ENCODE peak calls at places on chromosome 17, in ten cellular contexts. P, U, M, K, V, B, D, R, N and I are unnamed samples.

GRCh38 chr17:58210922-58211321 is 8.1 kb downstream of the MKS1 start:
- DNase-seq in P (no peak), U (no peak), M (no peak), K (no peak), V (no peak), B (no peak), D (no peak), R (no peak), N (no peak), I (no peak)

GRCh38 chr17:39661044-39661406 is 4.1 kb upstream of the TCAP start:
- DNase-seq in P (no peak), U (no peak), M (no peak), K (no peak), V (no peak), B (no peak), D (peak), R (no peak), N (no peak), I (no peak)

GRCh38 chr17:20706752-20707372 is 127.3 kb downstream of the CDRT15L2 start:
- DNase-seq in P (no peak), U (no peak), M (no peak), K (no peak), V (no peak), B (no peak), D (no peak), R (no peak), N (no peak), I (no peak)

GRCh38 chr17:8128125-8128784 is 4.3 kb upstream of the HES7 start:
- DNase-seq in P (no peak), U (no peak), M (no peak), K (no peak), V (no peak), B (no peak), D (no peak), R (no peak), N (no peak), I (no peak)

GRCh38 chr17:39599006-39599664 is 8.6 kb downstream of the NEUROD2 start:
- DNase-seq in P (no peak), U (no peak), M (no peak), K (no peak), V (no peak), B (peak), D (no peak), R (no peak), N (no peak), I (no peak)

GRCh38 chr17:77322284-77322533 is 181.4 kb downstream of the SEC14L1 start:
- DNase-seq in P (no peak), U (no peak), M (no peak), K (no peak), V (no peak), B (peak), D (no peak), R (no peak), N (no peak), I (no peak)

GRCh38 chr17:2694381-2695242 is 17.0 kb downstream of the CLUH start:
- DNase-seq in P (peak), U (no peak), M (no peak), K (peak), V (no peak), B (no peak), D (no peak), R (no peak), N (no peak), I (peak)

GRCh38 chr17:45790296-45790922 is 6.3 kb downstream of the CRHR1 start:
- DNase-seq in P (no peak), U (no peak), M (no peak), K (no peak), V (peak), B (no peak), D (no peak), R (no peak), N (no peak), I (no peak)

GRCh38 chr17:1908699-1909309 is 79.0 kb downstream of the RPA1 start:
- DNase-seq in P (peak), U (no peak), M (peak), K (peak), V (peak), B (peak), D (peak), R (no peak), N (peak), I (no peak)

GRCh38 chr17:19017804-19018599 is 13.4 kb upstream of the FAM83G start:
- DNase-seq in P (no peak), U (no peak), M (no peak), K (no peak), V (no peak), B (no peak), D (no peak), R (no peak), N (no peak), I (no peak)

GRCh38 chr17:28928061-28928460 is 23.3 kb downstream of the PHF12 start:
- DNase-seq in P (no peak), U (no peak), M (no peak), K (no peak), V (no peak), B (no peak), D (no peak), R (no peak), N (no peak), I (no peak)

GRCh38 chr17:5249615-5250014 is 15.0 kb upstream of the SCIMP start:
- DNase-seq in P (no peak), U (no peak), M (peak), K (peak), V (peak), B (peak), D (no peak), R (peak), N (peak), I (no peak)

GRCh38 chr17:44840936-44841335 is 6.7 kb upstream of the HIGD1B start:
- DNase-seq in P (no peak), U (no peak), M (no peak), K (no peak), V (no peak), B (no peak), D (no peak), R (no peak), N (no peak), I (no peak)

GRCh38 chr17:77737442-77738265 is 220.8 kb upstream of the TNRC6C start:
- DNase-seq in P (peak), U (no peak), M (no peak), K (no peak), V (no peak), B (no peak), D (no peak), R (peak), N (no peak), I (peak)

GRCh38 chr17:385195-385835 is 32.7 kb upstream of the RPH3AL start:
- DNase-seq in P (no peak), U (no peak), M (peak), K (no peak), V (no peak), B (peak), D (peak), R (no peak), N (no peak), I (no peak)

GRCh38 chr17:72332367-72332766 is 211.5 kb downstream of the SOX9 start:
- DNase-seq in P (no peak), U (no peak), M (no peak), K (no peak), V (no peak), B (no peak), D (no peak), R (no peak), N (no peak), I (no peak)

GRCh38 chr17:50953831-50954601 is 87.9 kb upstream of the TOB1 start:
- DNase-seq in P (no peak), U (no peak), M (no peak), K (peak), V (peak), B (peak), D (peak), R (no peak), N (peak), I (no peak)

GRCh38 chr17:77312786-77313599 is 172.2 kb downstream of the SEC14L1 start:
- DNase-seq in P (peak), U (no peak), M (no peak), K (peak), V (peak), B (no peak), D (peak), R (no peak), N (peak), I (peak)

GRCh38 chr17:41692722-41693521 is 4.2 kb downstream of the EIF1 start:
- DNase-seq in P (no peak), U (no peak), M (peak), K (no peak), V (peak), B (no peak), D (no peak), R (no peak), N (no peak), I (no peak)

GRCh38 chr17:19876524-19877161 is 8.9 kb upstream of the ULK2 start:
- DNase-seq in P (peak), U (no peak), M (no peak), K (peak), V (no peak), B (no peak), D (peak), R (no peak), N (no peak), I (no peak)

GRCh38 chr17:77254961-77255741 is 114.4 kb downstream of the SEC14L1 start:
- DNase-seq in P (peak), U (no peak), M (peak), K (peak), V (peak), B (no peak), D (no peak), R (no peak), N (peak), I (peak)

GRCh38 chr17:67629963-67630320 is 87.8 kb upstream of the NOL11 start:
- DNase-seq in P (no peak), U (no peak), M (peak), K (no peak), V (peak), B (no peak), D (no peak), R (no peak), N (no peak), I (no peak)

GRCh38 chr17:1709971-1710806 is at the start of gene TLCD2:
- DNase-seq in P (peak), U (no peak), M (peak), K (peak), V (peak), B (peak), D (peak), R (no peak), N (no peak), I (peak)

GRCh38 chr17:68378202-68379149 is 78.8 kb downstream of the WIPI1 start:
- DNase-seq in P (peak), U (peak), M (peak), K (peak), V (peak), B (no peak), D (peak), R (peak), N (peak), I (peak)

GRCh38 chr17:43840814-43841213 is 6.2 kb upstream of the CD300LG start:
- DNase-seq in P (no peak), U (no peak), M (peak), K (peak), V (peak), B (peak), D (no peak), R (no peak), N (no peak), I (no peak)
- TF ChIP-seq CTCF in P (peak), U (no peak), M (peak), K (no peak), V (peak), B (peak), D (peak), R (no peak), N (peak), I (no peak)

DNA sequence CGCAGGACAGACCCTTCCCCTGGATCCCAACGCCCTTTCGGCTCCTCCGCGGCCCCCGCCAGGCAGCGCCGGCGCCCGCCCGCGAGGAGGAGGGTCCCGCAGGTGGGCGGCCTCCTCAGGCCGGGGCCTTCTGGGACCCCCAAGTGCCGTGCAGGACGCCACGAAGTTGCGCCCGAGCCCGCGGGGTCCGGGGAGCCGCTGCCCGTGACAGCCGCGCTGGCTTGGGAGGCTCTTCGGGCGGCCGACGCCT is 504 bp downstream of the ERN1 start:
- DNase-seq in P (no peak), U (no peak), M (no peak), K (no peak), V (no peak), B (no peak), D (no peak), R (no peak), N (no peak), I (no peak)
- H3K4me3 ChIP-seq in P (peak), U (peak), M (peak), K (peak), V (peak), B (peak), D (peak), R (peak), N (peak), I (peak)

GRCh38 chr17:80849119-80849518 is 142.5 kb upstream of the CHMP6 start:
- DNase-seq in P (no peak), U (no peak), M (no peak), K (no peak), V (no peak), B (no peak), D (no peak), R (no peak), N (no peak), I (no peak)

GRCh38 chr17:80847506-80848230 is 144.0 kb upstream of the CHMP6 start:
- DNase-seq in P (peak), U (no peak), M (no peak), K (peak), V (no peak), B (no peak), D (no peak), R (no peak), N (no peak), I (no peak)

GRCh38 chr17:80850109-80850508 is 141.5 kb upstream of the CHMP6 start:
- DNase-seq in P (no peak), U (no peak), M (no peak), K (no peak), V (no peak), B (no peak), D (no peak), R (no peak), N (no peak), I (no peak)

GRCh38 chr17:80846932-80847331 is 144.7 kb upstream of the CHMP6 start:
- DNase-seq in P (peak), U (no peak), M (no peak), K (no peak), V (no peak), B (no peak), D (no peak), R (no peak), N (no peak), I (no peak)

GRCh38 chr17:80848449-80849102 is 143.1 kb upstream of the CHMP6 start:
- DNase-seq in P (peak), U (no peak), M (no peak), K (no peak), V (no peak), B (no peak), D (no peak), R (no peak), N (no peak), I (no peak)
- TF ChIP-seq CTCF in P (no peak), U (no peak), M (no peak), K (no peak), V (no peak), B (no peak), D (no peak), R (no peak), N (no peak), I (no peak)

DNA sequence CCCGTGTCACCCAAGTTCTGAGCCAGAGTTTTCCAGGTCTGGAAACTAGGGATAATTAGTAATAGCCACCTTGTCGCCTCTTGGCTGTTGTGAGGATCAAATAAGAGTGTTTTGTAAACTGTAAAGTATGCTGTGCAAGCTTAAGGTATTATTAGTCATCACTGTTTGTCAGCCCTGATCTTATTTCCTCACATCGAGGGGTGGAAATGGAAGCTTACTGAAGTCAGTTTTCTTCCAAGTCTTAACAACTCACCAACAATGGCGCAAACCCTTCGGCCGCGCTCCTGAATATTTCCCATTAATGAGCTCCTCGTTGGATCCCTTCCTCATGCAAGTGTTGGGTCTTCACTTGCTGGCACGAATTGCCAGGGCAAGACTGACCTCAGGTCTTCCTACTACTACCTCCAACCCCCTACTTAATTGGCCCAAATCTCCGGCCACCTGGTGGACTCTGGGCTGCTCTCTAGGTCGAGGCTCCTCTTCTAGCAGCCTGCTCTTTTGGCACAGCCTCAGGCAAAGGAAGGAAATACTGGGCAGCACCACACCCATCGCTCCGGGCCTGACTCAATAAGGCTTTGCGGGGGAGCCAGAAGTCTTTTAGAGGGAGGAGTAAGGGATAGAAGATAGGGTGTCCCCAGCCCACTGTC is 874 bp upstream of the SLC35B1 start:
- DNase-seq in P (no peak), U (no peak), M (no peak), K (peak), V (no peak), B (no peak), D (no peak), R (no peak), N (no peak), I (no peak)
- H3K4me3 ChIP-seq in P (peak), U (peak), M (peak), K (peak), V (peak), B (peak), D (peak), R (peak), N (peak), I (peak)

GRCh38 chr17:82098169-82098938 is at the start of gene FASN:
- DNase-seq in P (peak), U (peak), M (peak), K (peak), V (peak), B (peak), D (peak), R (peak), N (peak), I (peak)
- TF ChIP-seq CTCF in P (peak), U (peak), M (peak), K (no peak), V (peak), B (peak), D (peak), R (peak), N (peak), I (peak)

GRCh38 chr17:75646626-75646968 is 13.4 kb downstream of the SMIM5 start:
- DNase-seq in P (no peak), U (no peak), M (no peak), K (no peak), V (no peak), B (no peak), D (no peak), R (no peak), N (no peak), I (no peak)
- H3K4me3 ChIP-seq in P (no peak), U (no peak), M (peak), K (no peak), V (no peak), B (no peak), D (no peak), R (no peak), N (no peak), I (no peak)

GRCh38 chr17:48500435-48501426 is 30.1 kb downstream of the HOXB1 start:
- DNase-seq in P (no peak), U (no peak), M (peak), K (peak), V (peak), B (no peak), D (no peak), R (no peak), N (no peak), I (no peak)
- TF ChIP-seq CTCF in P (peak), U (no peak), M (no peak), K (no peak), V (no peak), B (no peak), D (no peak), R (no peak), N (peak), I (no peak)